ENCODE peak calls at places on chromosomes 12 and 14, in four cellular contexts. One of them, this sample, is unnamed.

GRCh38 chr14:35388656-35389314 is 15.8 kb downstream of the NFKBIA start:
- DNase-seq in H9: no peak
- DNase-seq in H1: no peak
- DNase-seq in IMR-90: no peak
- DNase-seq in this sample: no peak

GRCh38 chr12:123491481-123491880 is 33.5 kb downstream of the SNRNP35 start:
- DNase-seq in H9: no peak
- DNase-seq in H1: no peak
- DNase-seq in IMR-90: no peak
- DNase-seq in this sample: no peak

GRCh38 chr14:89284368-89285058 is 132.5 kb downstream of the FOXN3 start:
- DNase-seq in H9: no peak
- DNase-seq in H1: no peak
- DNase-seq in IMR-90: peak; percentile 63
- DNase-seq in this sample: no peak

GRCh38 chr14:62002636-62003035 is 240.4 kb downstream of the SNAPC1 start:
- DNase-seq in H9: no peak
- DNase-seq in H1: no peak
- DNase-seq in IMR-90: peak; percentile 55
- DNase-seq in this sample: no peak

GRCh38 chr14:23364604-23365352 is at the start of gene EFS:
- DNase-seq in H9: peak; percentile 58
- DNase-seq in H1: peak; percentile 64
- DNase-seq in IMR-90: peak; percentile 18
- DNase-seq in this sample: peak; percentile 90

GRCh38 chr12:105334001-105334400 is 3.5 kb downstream of the C12orf75 start:
- DNase-seq in H9: no peak
- DNase-seq in H1: no peak
- DNase-seq in IMR-90: peak; percentile 88
- DNase-seq in this sample: no peak

GRCh38 chr12:106114084-106115068 is 24.4 kb downstream of the NUAK1 start:
- DNase-seq in H9: no peak
- DNase-seq in H1: no peak
- DNase-seq in IMR-90: peak; percentile 50
- DNase-seq in this sample: no peak

GRCh38 chr12:27345376-27345775 is 12.7 kb downstream of the BMAL2 start:
- DNase-seq in H9: no peak
- DNase-seq in H1: no peak
- DNase-seq in IMR-90: no peak
- DNase-seq in this sample: no peak

GRCh38 chr12:52356031-52356761 is 11.1 kb downstream of the KRT85 start:
- DNase-seq in H9: no peak
- DNase-seq in H1: no peak
- DNase-seq in IMR-90: no peak
- DNase-seq in this sample: no peak

GRCh38 chr12:109761631-109761950 is 48.0 kb downstream of the FAM222A start:
- DNase-seq in H9: peak; percentile 26
- DNase-seq in H1: no peak
- DNase-seq in IMR-90: no peak
- DNase-seq in this sample: no peak

GRCh38 chr12:109760031-109760929 is 46.7 kb downstream of the FAM222A start:
- DNase-seq in H9: peak; percentile 30
- DNase-seq in H1: peak; percentile 43
- DNase-seq in IMR-90: no peak
- DNase-seq in this sample: no peak

GRCh38 chr12:109759595-109759994 is 46.0 kb downstream of the FAM222A start:
- DNase-seq in H9: peak; percentile 29
- DNase-seq in H1: peak; percentile 43
- DNase-seq in IMR-90: no peak
- DNase-seq in this sample: no peak

GRCh38 chr12:109762071-109762672 is 48.5 kb downstream of the FAM222A start:
- DNase-seq in H9: peak; percentile 23
- DNase-seq in H1: peak; percentile 35
- DNase-seq in IMR-90: no peak
- DNase-seq in this sample: no peak

DNA sequence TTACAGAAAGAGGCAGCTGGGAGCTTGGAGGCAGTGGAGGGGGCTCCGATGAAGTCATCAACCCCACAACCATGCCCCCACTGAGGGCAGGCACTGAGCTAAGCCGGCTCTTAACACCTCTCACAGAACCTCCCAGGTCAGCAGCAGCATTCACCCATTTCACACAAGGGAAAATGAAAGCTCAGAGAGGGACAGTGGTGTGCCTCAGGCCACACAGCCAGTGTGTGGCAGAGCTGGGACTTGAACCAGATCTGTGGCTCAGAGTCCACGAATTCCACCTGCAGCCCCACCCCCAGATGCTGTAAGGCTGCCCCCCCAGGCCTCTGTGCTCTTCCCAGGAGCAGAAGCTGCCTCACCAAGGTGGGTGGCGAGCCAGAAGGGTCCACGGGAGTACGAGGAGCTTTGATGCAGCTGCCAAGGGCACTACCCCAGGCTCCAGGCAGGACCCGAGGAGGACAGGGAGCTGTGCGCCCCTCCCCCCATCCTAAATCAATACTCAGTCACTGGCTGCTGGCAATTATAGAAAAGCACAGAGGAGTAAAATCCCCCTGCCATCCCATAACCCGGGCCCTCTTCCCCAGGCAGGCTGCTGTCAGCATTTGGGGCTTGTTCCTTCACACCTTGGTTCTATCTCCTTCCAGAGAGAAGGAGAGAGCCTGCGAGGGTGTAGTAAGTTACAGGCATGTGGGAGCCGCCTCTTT is 47.5 kb downstream of the FAM222A start:
- DNase-seq in H9: peak; percentile 28
- DNase-seq in H1: peak; percentile 41
- DNase-seq in IMR-90: no peak
- DNase-seq in this sample: no peak
- H3K4me1 ChIP-seq in H9: no peaks in the 10 kb centered on the region
- H3K4me1 ChIP-seq in H1: peaks cover 5% of the 10 kb centered on the region
- H3K4me1 ChIP-seq in IMR-90: no peaks in the 10 kb centered on the region
- H3K4me1 ChIP-seq in this sample: peaks cover 11% of the 10 kb centered on the region

GRCh38 chr12:6618483-6618882 is 11.3 kb upstream of the CHD4 start:
- DNase-seq in H9: no peak
- DNase-seq in H1: no peak
- DNase-seq in IMR-90: no peak
- DNase-seq in this sample: no peak

GRCh38 chr12:6614513-6615177 is 7.5 kb upstream of the CHD4 start:
- DNase-seq in H9: peak; percentile 75
- DNase-seq in H1: no peak
- DNase-seq in IMR-90: no peak
- DNase-seq in this sample: peak; percentile 82

GRCh38 chr12:6613015-6613775 is 6.0 kb upstream of the CHD4 start:
- DNase-seq in H9: peak; percentile 62
- DNase-seq in H1: no peak
- DNase-seq in IMR-90: peak; percentile 72
- DNase-seq in this sample: peak; percentile 88

GRCh38 chr12:6613776-6614512 is 6.8 kb upstream of the CHD4 start:
- DNase-seq in H9: peak; percentile 98
- DNase-seq in H1: peak; percentile 86
- DNase-seq in IMR-90: peak; percentile 99
- DNase-seq in this sample: peak; percentile 100

DNA sequence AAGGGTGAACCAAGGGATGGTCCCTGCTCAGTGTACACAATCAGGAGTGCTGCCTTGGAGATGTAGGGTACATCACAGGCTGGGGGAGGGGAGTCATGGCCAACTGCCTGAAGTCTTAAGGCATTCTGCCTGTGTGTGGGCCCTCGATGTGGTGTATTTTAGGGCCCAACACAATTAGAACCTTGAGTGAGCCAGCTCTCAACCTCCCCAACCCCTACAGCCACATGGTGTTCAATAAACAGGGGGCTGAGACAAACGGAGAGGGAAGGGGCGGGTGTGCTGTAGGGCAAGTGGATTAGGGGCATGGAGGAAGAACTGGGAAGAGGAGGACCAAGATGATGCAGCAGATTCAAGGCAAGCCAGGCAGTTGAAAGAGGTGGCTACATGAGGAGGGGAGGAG is 8.6 kb upstream of the CHD4 start:
- DNase-seq in H9: no peak
- DNase-seq in H1: no peak
- DNase-seq in IMR-90: no peak
- DNase-seq in this sample: no peak
- H2BK5ac ChIP-seq in H9: no peak overlapping the region
- H2BK5ac ChIP-seq in H1: no peak overlapping the region
- H2BK5ac ChIP-seq in IMR-90: no peak overlapping the region
- H2BK5ac ChIP-seq in this sample: no peak overlapping the region

GRCh38 chr14:92555440-92556111 is 42.0 kb downstream of the RIN3 start:
- DNase-seq in H9: no peak
- DNase-seq in H1: no peak
- DNase-seq in IMR-90: no peak
- DNase-seq in this sample: no peak

GRCh38 chr14:92556255-92556741 is 42.7 kb downstream of the RIN3 start:
- DNase-seq in H9: no peak
- DNase-seq in H1: no peak
- DNase-seq in IMR-90: peak; percentile 18
- DNase-seq in this sample: no peak

GRCh38 chr14:92557544-92557912 is 43.9 kb downstream of the RIN3 start:
- DNase-seq in H9: no peak
- DNase-seq in H1: no peak
- DNase-seq in IMR-90: no peak
- DNase-seq in this sample: no peak

GRCh38 chr14:92558319-92558718 is 44.7 kb downstream of the RIN3 start:
- DNase-seq in H9: no peak
- DNase-seq in H1: no peak
- DNase-seq in IMR-90: no peak
- DNase-seq in this sample: no peak

GRCh38 chr14:92556863-92557543 is 43.4 kb downstream of the RIN3 start:
- DNase-seq in H9: no peak
- DNase-seq in H1: no peak
- DNase-seq in IMR-90: no peak
- DNase-seq in this sample: no peak
- H4K5ac ChIP-seq in H9: no peak overlapping the region
- H4K5ac ChIP-seq in H1: no peak overlapping the region
- H4K5ac ChIP-seq in IMR-90: no peak overlapping the region
- H4K5ac ChIP-seq in this sample: no peak overlapping the region

GRCh38 chr12:8037947-8038346 is 5.4 kb downstream of the FOXJ2 start:
- DNase-seq in H9: no peak
- DNase-seq in H1: no peak
- DNase-seq in IMR-90: no peak
- DNase-seq in this sample: no peak

GRCh38 chr12:8035440-8036010 is 3.0 kb downstream of the FOXJ2 start:
- DNase-seq in H9: no peak
- DNase-seq in H1: no peak
- DNase-seq in IMR-90: peak; percentile 57
- DNase-seq in this sample: peak; percentile 49

GRCh38 chr12:8036366-8036765 is 3.9 kb downstream of the FOXJ2 start:
- DNase-seq in H9: no peak
- DNase-seq in H1: no peak
- DNase-seq in IMR-90: no peak
- DNase-seq in this sample: no peak

GRCh38 chr12:8037046-8037663 is 4.6 kb downstream of the FOXJ2 start:
- DNase-seq in H9: no peak
- DNase-seq in H1: no peak
- DNase-seq in IMR-90: no peak
- DNase-seq in this sample: no peak

DNA sequence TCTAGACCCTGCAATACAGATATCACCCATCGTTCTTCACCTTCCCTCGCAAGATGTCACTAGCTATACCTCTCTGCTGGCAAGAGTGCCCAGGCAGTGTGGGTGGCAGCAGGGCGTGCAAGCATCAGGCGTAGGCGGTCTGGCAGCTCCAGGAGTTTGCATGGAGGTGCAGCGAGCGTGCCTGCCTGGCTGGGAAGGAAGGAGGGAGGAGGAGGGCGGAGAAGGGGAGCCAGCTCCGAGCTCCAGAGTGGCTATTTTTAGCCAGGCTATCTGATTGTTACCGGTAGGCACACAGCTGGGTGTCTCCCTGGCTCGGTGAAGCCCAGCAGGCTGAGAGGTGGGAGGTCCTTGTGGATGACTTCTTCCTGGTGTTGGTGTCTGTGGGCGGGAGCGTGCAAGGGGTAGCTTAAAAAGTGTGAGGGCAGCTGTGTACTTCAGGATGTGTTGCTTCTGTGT is 6.2 kb downstream of the FOXJ2 start:
- DNase-seq in H9: peak; percentile 89
- DNase-seq in H1: peak; percentile 75
- DNase-seq in IMR-90: peak; percentile 72
- DNase-seq in this sample: peak; percentile 90
- H3K4me1 ChIP-seq in H9: peaks cover 27% of the 10 kb centered on the region
- H3K4me1 ChIP-seq in H1: peaks cover 21% of the 10 kb centered on the region
- H3K4me1 ChIP-seq in IMR-90: peaks cover 20% of the 10 kb centered on the region
- H3K4me1 ChIP-seq in this sample: peaks cover 45% of the 10 kb centered on the region

GRCh38 chr14:99034711-99035171 is 237.3 kb downstream of the BCL11B start:
- DNase-seq in H9: peak; percentile 65
- DNase-seq in H1: peak; percentile 73
- DNase-seq in IMR-90: no peak
- DNase-seq in this sample: peak; percentile 37

GRCh38 chr14:99035268-99035667 is 236.7 kb downstream of the BCL11B start:
- DNase-seq in H9: no peak
- DNase-seq in H1: no peak
- DNase-seq in IMR-90: no peak
- DNase-seq in this sample: peak; percentile 16

GRCh38 chr14:99037777-99038176 is 234.2 kb downstream of the BCL11B start:
- DNase-seq in H9: peak; percentile 62
- DNase-seq in H1: no peak
- DNase-seq in IMR-90: no peak
- DNase-seq in this sample: peak; percentile 46

GRCh38 chr14:99036594-99037293 is 235.3 kb downstream of the BCL11B start:
- DNase-seq in H9: no peak
- DNase-seq in H1: no peak
- DNase-seq in IMR-90: no peak
- DNase-seq in this sample: no peak

GRCh38 chr14:99035712-99036593 is 236.0 kb downstream of the BCL11B start:
- DNase-seq in H9: peak; percentile 84
- DNase-seq in H1: peak; percentile 71
- DNase-seq in IMR-90: peak; percentile 43
- DNase-seq in this sample: peak; percentile 95
- H2BK5ac ChIP-seq in H9: no peak overlapping the region
- H2BK5ac ChIP-seq in H1: peak overlapping the region; percentile 35
- H2BK5ac ChIP-seq in IMR-90: no peak overlapping the region
- H2BK5ac ChIP-seq in this sample: peak overlapping the region; percentile 25

DNA sequence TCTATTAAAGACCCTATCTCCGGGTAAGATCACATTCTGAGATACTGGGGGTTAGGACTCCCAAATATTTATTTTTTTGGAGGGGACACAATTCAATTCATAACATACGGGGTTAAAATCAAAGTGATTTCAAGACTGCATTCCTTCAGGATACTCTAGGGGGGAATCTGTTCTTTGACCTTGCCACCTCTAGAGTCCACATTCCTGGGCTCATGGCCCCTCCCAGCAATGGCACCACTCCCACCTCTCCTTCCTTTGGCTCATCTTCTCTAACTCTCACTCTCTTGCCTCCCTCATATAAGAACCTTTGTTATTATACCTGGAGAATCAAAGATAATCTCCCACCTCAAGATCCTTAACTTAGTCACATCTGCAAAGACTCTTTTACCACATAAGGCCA is 79.5 kb downstream of the CAND1 start:
- DNase-seq in H9: no peak
- DNase-seq in H1: no peak
- DNase-seq in IMR-90: no peak
- DNase-seq in this sample: no peak
- H4K5ac ChIP-seq in H9: no peak overlapping the region
- H4K5ac ChIP-seq in H1: no peak overlapping the region
- H4K5ac ChIP-seq in IMR-90: no peak overlapping the region
- H4K5ac ChIP-seq in this sample: no peak overlapping the region